ENCODE peak calls at places on chromosomes 12 and 14, in eight cellular contexts. T is stimulated activated CD8-positive, alpha-beta memory T cell treated with anti-CD3 and anti-CD28 coated beads, Interleukin-15, amount 100 ng/mL, for 24 hours; I is Daoy; Q is neural crest cell; M is NCI-H526; J is foreskin fibroblast; H is activated CD8-positive, alpha-beta memory T cell treated with anti-CD3 and anti-CD28 coated beads for 48 hours; W is M059J. V is an unnamed sample.

GRCh38 chr12:94047781-94048567 is 100.4 kb upstream of the PLXNC1 start:
- DNase-seq in H (no peak), I (no peak), T (no peak), Q (no peak), W (no peak), J (no peak), M (no peak), V (no peak)

GRCh38 chr14:61673305-61673704 is 22.0 kb upstream of the HIF1A start:
- DNase-seq in J (no peak), H (no peak), M (no peak), T (no peak), I (no peak), Q (no peak), W (no peak), V (no peak)

GRCh38 chr14:21694425-21694824 is 20.8 kb upstream of the OR4E1 start:
- DNase-seq in W (no peak), I (no peak), T (no peak), Q (no peak), H (no peak), M (no peak), J (no peak), V (no peak)

GRCh38 chr12:12612403-12612802 is 727 bp downstream of the CREBL2 start:
- DNase-seq in Q (peak), T (no peak), M (peak), J (no peak), H (no peak), I (peak), W (peak), V (peak)

GRCh38 chr14:54364555-54365415 is 32.0 kb upstream of the CDKN3 start:
- DNase-seq in H (no peak), J (peak), I (peak), W (peak), Q (no peak), M (peak), T (no peak), V (no peak)

GRCh38 chr12:74626397-74626796 is 88.8 kb downstream of the ATXN7L3B start:
- DNase-seq in H (no peak), M (no peak), I (no peak), W (no peak), T (no peak), Q (no peak), J (no peak), V (no peak)

GRCh38 chr14:99612737-99613330 is 8.8 kb upstream of the CCDC85C start:
- DNase-seq in J (no peak), T (no peak), H (no peak), W (peak), Q (no peak), M (no peak), I (no peak), V (no peak)

GRCh38 chr12:98421336-98421735 is 94.1 kb upstream of the TMPO start:
- DNase-seq in I (no peak), Q (no peak), T (no peak), W (no peak), H (no peak), M (no peak), J (no peak), V (no peak)

GRCh38 chr14:75303415-75303814 is 24.8 kb downstream of the FOS start:
- DNase-seq in M (peak), W (peak), J (peak), T (no peak), Q (peak), H (no peak), I (peak), V (peak)

GRCh38 chr12:2876431-2877046 is 435 bp downstream of the FOXM1 start:
- DNase-seq in H (peak), W (peak), T (no peak), Q (no peak), M (no peak), I (peak), J (no peak), V (no peak)

GRCh38 chr14:21525571-21525970 is 575 bp downstream of the SALL2 start:
- DNase-seq in T (no peak), J (no peak), Q (no peak), I (peak), M (peak), H (no peak), W (no peak), V (peak)

GRCh38 chr14:95456281-95456680 is 60.2 kb downstream of the SYNE3 start:
- DNase-seq in T (no peak), M (no peak), I (no peak), J (no peak), H (no peak), W (no peak), Q (no peak), V (no peak)

GRCh38 chr12:110135012-110135411 is 10.9 kb downstream of the IFT81 start:
- DNase-seq in W (no peak), I (no peak), Q (no peak), M (no peak), T (no peak), J (peak), H (no peak), V (peak)

GRCh38 chr12:30823140-30823669 is 68.5 kb upstream of the CAPRIN2 start:
- DNase-seq in H (no peak), M (no peak), W (no peak), T (no peak), Q (peak), I (no peak), J (no peak), V (peak)

GRCh38 chr14:91113829-91114078 is at the start of gene DGLUCY:
- DNase-seq in Q (no peak), J (peak), M (peak), W (no peak), T (no peak), H (no peak), I (peak), V (no peak)

GRCh38 chr12:111298583-111299436 is 70.1 kb downstream of the PHETA1 start:
- DNase-seq in M (peak), W (peak), Q (peak), T (peak), J (peak), H (peak), I (peak), V (peak)

GRCh38 chr14:65225299-65226159 is 123.2 kb upstream of the MAX start:
- DNase-seq in I (no peak), J (no peak), Q (no peak), T (no peak), W (no peak), M (no peak), H (no peak), V (no peak)

GRCh38 chr14:79161576-79161975 is 991.4 kb downstream of the NRXN3 start:
- DNase-seq in M (no peak), Q (peak), H (no peak), J (no peak), W (peak), T (no peak), I (no peak), V (no peak)

GRCh38 chr14:22570132-22570949 is 18.7 kb downstream of the DAD1 start:
- DNase-seq in Q (peak), I (peak), T (no peak), H (no peak), J (peak), W (peak), M (peak), V (peak)

GRCh38 chr14:91170504-91171121 is 56.7 kb downstream of the DGLUCY start:
- DNase-seq in W (peak), T (no peak), H (no peak), M (no peak), Q (no peak), J (no peak), I (no peak), V (peak)

GRCh38 chr12:28222959-28223662 is 32.9 kb downstream of the CCDC91 start:
- DNase-seq in M (peak), I (no peak), J (no peak), T (no peak), Q (no peak), W (no peak), H (no peak), V (no peak)

GRCh38 chr12:24661657-24662096 is 287.2 kb downstream of the BCAT1 start:
- DNase-seq in W (peak), Q (no peak), T (no peak), M (no peak), J (peak), I (peak), H (no peak), V (no peak)

GRCh38 chr14:35250319-35250718 is 41.9 kb upstream of the PSMA6 start:
- DNase-seq in H (no peak), W (no peak), J (no peak), M (no peak), T (no peak), Q (no peak), I (no peak), V (no peak)

GRCh38 chr12:6345319-6346071 is 3.6 kb upstream of the TNFRSF1A start:
- DNase-seq in W (peak), J (peak), T (no peak), M (no peak), H (no peak), I (peak), Q (no peak), V (no peak)

GRCh38 chr14:63686926-63687325 is 40.9 kb downstream of the SGPP1 start:
- DNase-seq in Q (no peak), W (no peak), J (no peak), I (no peak), H (no peak), T (no peak), M (no peak), V (no peak)